ENCODE peak calls at places on chromosome 16, in five cellular contexts. R is fibroblast of lung; T is stimulated activated CD4-positive, alpha-beta T cell treated with anti-CD3 and anti-CD28 coated beads, Interleukin-1b, Interleukin-23, amount 100 ng/mL, for 48 hours; L is hepatic stellate cell; W is DMS153. C is an unnamed sample.

GRCh38 chr16:88068476-88069396 is 117.5 kb downstream of the BANP start:
- DNase-seq in R (no peak), T (no peak), L (no peak), W (no peak), C (no peak)

GRCh38 chr16:82936941-82937551 is 310.3 kb downstream of the CDH13 start:
- DNase-seq in R (peak; percentile 50), T (no peak), L (peak; percentile 17), W (no peak), C (peak; percentile 98)

GRCh38 chr16:60491258-60491657 is 1545.0 kb downstream of the CDH8 start:
- DNase-seq in R (no peak), T (no peak), L (no peak), W (no peak), C (no peak)

GRCh38 chr16:87918866-87919680 is 17.3 kb downstream of the CA5A start:
- DNase-seq in R (no peak), T (no peak), L (no peak), W (no peak), C (no peak)

GRCh38 chr16:77332792-77333191 is 102.0 kb downstream of the ADAMTS18 start:
- DNase-seq in R (no peak), T (no peak), L (no peak), W (no peak), C (no peak)

GRCh38 chr16:67893791-67894399 is 841 bp downstream of the PSKH1 start:
- DNase-seq in R (no peak), T (no peak), L (no peak), W (no peak), C (no peak)

GRCh38 chr16:50207652-50208051 is 54.5 kb downstream of the TENT4B start:
- DNase-seq in R (peak; percentile 66), T (no peak), L (no peak), W (no peak), C (peak; percentile 62)

GRCh38 chr16:68936729-68937631 is 93.6 kb downstream of the TANGO6 start:
- DNase-seq in R (peak; percentile 18), T (no peak), L (no peak), W (no peak), C (peak; percentile 38)

GRCh38 chr16:56609463-56609921 is 1.1 kb downstream of the MT2A start:
- DNase-seq in R (peak; percentile 94), T (peak; percentile 82), L (peak; percentile 87), W (peak; percentile 29), C (peak; percentile 82)

GRCh38 chr16:24850289-24850931 is 4.6 kb downstream of the SLC5A11 start:
- DNase-seq in R (peak; percentile 31), T (peak; percentile 10), L (no peak), W (no peak), C (no peak)

GRCh38 chr16:4847774-4848587 is 700 bp downstream of the UBN1 start:
- DNase-seq in R (peak; percentile 65), T (peak; percentile 30), L (peak; percentile 49), W (no peak), C (peak; percentile 82)

GRCh38 chr16:87406495-87407088 is 14.5 kb downstream of the MAP1LC3B start:
- DNase-seq in R (no peak), T (no peak), L (no peak), W (no peak), C (no peak)

GRCh38 chr16:66714659-66715307 is 18.2 kb upstream of the CMTM4 start:
- DNase-seq in R (no peak), T (no peak), L (no peak), W (no peak), C (no peak)

GRCh38 chr16:88195021-88195581 is 187.7 kb upstream of the ZNF469 start:
- DNase-seq in R (peak; percentile 87), T (no peak), L (no peak), W (no peak), C (no peak)

GRCh38 chr16:73083271-73083670 is 35.3 kb upstream of the ZFHX3 start:
- DNase-seq in R (no peak), T (no peak), L (no peak), W (no peak), C (no peak)

GRCh38 chr16:66091462-66091861 is 275.0 kb upstream of the CDH5 start:
- DNase-seq in R (peak; percentile 58), T (no peak), L (no peak), W (no peak), C (no peak)

GRCh38 chr16:69012906-69013305 is 92.5 kb upstream of the HAS3 start:
- DNase-seq in R (no peak), T (no peak), L (no peak), W (no peak), C (no peak)